ENCODE peak calls at places on chromosomes 6 and 20, in eight cellular contexts. One of them, this sample, is unnamed.

GRCh38 chr20:49747707-49748524 is 34.2 kb upstream of the B4GALT5 start:
- DNase-seq in mesenchymal stem cell: peak
- DNase-seq in NCI-H82: no peak
- DNase-seq in CD4-positive, alpha-beta T cell: no peak
- DNase-seq in AG09319: peak
- DNase-seq in NCI-H2081: no peak
- DNase-seq in hepatic stellate cell: no peak
- DNase-seq in HL-60: no peak
- DNase-seq in this sample: no peak

GRCh38 chr6:1525364-1526038 is 84.2 kb upstream of the FOXC1 start:
- DNase-seq in mesenchymal stem cell: no peak
- DNase-seq in NCI-H82: no peak
- DNase-seq in CD4-positive, alpha-beta T cell: no peak
- DNase-seq in AG09319: no peak
- DNase-seq in NCI-H2081: no peak
- DNase-seq in hepatic stellate cell: no peak
- DNase-seq in HL-60: no peak
- DNase-seq in this sample: no peak

GRCh38 chr20:54028276-54029011 is 42.0 kb downstream of the BCAS1 start:
- DNase-seq in mesenchymal stem cell: no peak
- DNase-seq in NCI-H82: no peak
- DNase-seq in CD4-positive, alpha-beta T cell: no peak
- DNase-seq in AG09319: no peak
- DNase-seq in NCI-H2081: no peak
- DNase-seq in hepatic stellate cell: no peak
- DNase-seq in HL-60: no peak
- DNase-seq in this sample: no peak

GRCh38 chr6:87617405-87617804 is 27.5 kb downstream of the ORC3 start:
- DNase-seq in mesenchymal stem cell: no peak
- DNase-seq in NCI-H82: no peak
- DNase-seq in CD4-positive, alpha-beta T cell: no peak
- DNase-seq in AG09319: no peak
- DNase-seq in NCI-H2081: no peak
- DNase-seq in hepatic stellate cell: no peak
- DNase-seq in HL-60: no peak
- DNase-seq in this sample: no peak

GRCh38 chr6:168376120-168376519 is 56.5 kb upstream of the DACT2 start:
- DNase-seq in mesenchymal stem cell: no peak
- DNase-seq in NCI-H82: no peak
- DNase-seq in CD4-positive, alpha-beta T cell: no peak
- DNase-seq in AG09319: no peak
- DNase-seq in NCI-H2081: peak
- DNase-seq in hepatic stellate cell: no peak
- DNase-seq in HL-60: no peak
- DNase-seq in this sample: no peak

GRCh38 chr6:127999032-127999431 is 98.2 kb upstream of the THEMIS start:
- DNase-seq in mesenchymal stem cell: no peak
- DNase-seq in NCI-H82: no peak
- DNase-seq in CD4-positive, alpha-beta T cell: no peak
- DNase-seq in AG09319: no peak
- DNase-seq in NCI-H2081: no peak
- DNase-seq in hepatic stellate cell: no peak
- DNase-seq in HL-60: no peak
- DNase-seq in this sample: no peak

GRCh38 chr6:157094038-157094437 is 229.3 kb downstream of the TMEM242 start:
- DNase-seq in mesenchymal stem cell: no peak
- DNase-seq in NCI-H82: no peak
- DNase-seq in CD4-positive, alpha-beta T cell: no peak
- DNase-seq in AG09319: no peak
- DNase-seq in NCI-H2081: no peak
- DNase-seq in hepatic stellate cell: no peak
- DNase-seq in HL-60: no peak
- DNase-seq in this sample: no peak

GRCh38 chr6:151209071-151209831 is 30.5 kb upstream of the AKAP12 start:
- DNase-seq in mesenchymal stem cell: peak
- DNase-seq in NCI-H82: peak
- DNase-seq in CD4-positive, alpha-beta T cell: no peak
- DNase-seq in AG09319: no peak
- DNase-seq in NCI-H2081: peak
- DNase-seq in hepatic stellate cell: peak
- DNase-seq in HL-60: no peak
- DNase-seq in this sample: no peak

GRCh38 chr20:17941826-17942196 is 26.8 kb downstream of the SNX5 start:
- DNase-seq in mesenchymal stem cell: no peak
- DNase-seq in NCI-H82: no peak
- DNase-seq in CD4-positive, alpha-beta T cell: no peak
- DNase-seq in AG09319: no peak
- DNase-seq in NCI-H2081: no peak
- DNase-seq in hepatic stellate cell: no peak
- DNase-seq in HL-60: no peak
- DNase-seq in this sample: no peak

GRCh38 chr6:12324096-12324495 is 33.9 kb downstream of the EDN1 start:
- DNase-seq in mesenchymal stem cell: peak
- DNase-seq in NCI-H82: no peak
- DNase-seq in CD4-positive, alpha-beta T cell: no peak
- DNase-seq in AG09319: no peak
- DNase-seq in NCI-H2081: peak
- DNase-seq in hepatic stellate cell: no peak
- DNase-seq in HL-60: no peak
- DNase-seq in this sample: no peak

GRCh38 chr20:17854307-17854903 is 114.2 kb downstream of the SNX5 start:
- DNase-seq in mesenchymal stem cell: peak
- DNase-seq in NCI-H82: peak
- DNase-seq in CD4-positive, alpha-beta T cell: no peak
- DNase-seq in AG09319: no peak
- DNase-seq in NCI-H2081: no peak
- DNase-seq in hepatic stellate cell: peak
- DNase-seq in HL-60: peak
- DNase-seq in this sample: no peak

GRCh38 chr6:164927288-164928040 is 381.9 kb downstream of the C6orf118 start:
- DNase-seq in mesenchymal stem cell: peak
- DNase-seq in NCI-H82: peak
- DNase-seq in CD4-positive, alpha-beta T cell: peak
- DNase-seq in AG09319: peak
- DNase-seq in NCI-H2081: peak
- DNase-seq in hepatic stellate cell: peak
- DNase-seq in HL-60: peak
- DNase-seq in this sample: peak

GRCh38 chr20:461254-462198 is 807 bp downstream of the TBC1D20 start:
- DNase-seq in mesenchymal stem cell: peak
- DNase-seq in NCI-H82: peak
- DNase-seq in CD4-positive, alpha-beta T cell: peak
- DNase-seq in AG09319: no peak
- DNase-seq in NCI-H2081: peak
- DNase-seq in hepatic stellate cell: peak
- DNase-seq in HL-60: peak
- DNase-seq in this sample: no peak

GRCh38 chr6:117483645-117484016 is 1.2 kb downstream of the DCBLD1 start:
- DNase-seq in mesenchymal stem cell: peak
- DNase-seq in NCI-H82: peak
- DNase-seq in CD4-positive, alpha-beta T cell: no peak
- DNase-seq in AG09319: no peak
- DNase-seq in NCI-H2081: peak
- DNase-seq in hepatic stellate cell: peak
- DNase-seq in HL-60: no peak
- DNase-seq in this sample: peak

GRCh38 chr6:56477241-56477640 is 165.4 kb downstream of the DST start:
- DNase-seq in mesenchymal stem cell: no peak
- DNase-seq in NCI-H82: no peak
- DNase-seq in CD4-positive, alpha-beta T cell: no peak
- DNase-seq in AG09319: no peak
- DNase-seq in NCI-H2081: no peak
- DNase-seq in hepatic stellate cell: no peak
- DNase-seq in HL-60: no peak
- DNase-seq in this sample: no peak

GRCh38 chr6:26175428-26176181 is 88.4 kb downstream of the HFE start:
- DNase-seq in mesenchymal stem cell: peak
- DNase-seq in NCI-H82: peak
- DNase-seq in CD4-positive, alpha-beta T cell: no peak
- DNase-seq in AG09319: no peak
- DNase-seq in NCI-H2081: peak
- DNase-seq in hepatic stellate cell: no peak
- DNase-seq in HL-60: peak
- DNase-seq in this sample: peak

GRCh38 chr6:47116616-47117015 is 74.5 kb upstream of the ADGRF1 start:
- DNase-seq in mesenchymal stem cell: no peak
- DNase-seq in NCI-H82: peak
- DNase-seq in CD4-positive, alpha-beta T cell: no peak
- DNase-seq in AG09319: no peak
- DNase-seq in NCI-H2081: no peak
- DNase-seq in hepatic stellate cell: no peak
- DNase-seq in HL-60: no peak
- DNase-seq in this sample: no peak

GRCh38 chr6:14915888-14916832 is 329.7 kb upstream of the JARID2 start:
- DNase-seq in mesenchymal stem cell: no peak
- DNase-seq in NCI-H82: no peak
- DNase-seq in CD4-positive, alpha-beta T cell: no peak
- DNase-seq in AG09319: no peak
- DNase-seq in NCI-H2081: no peak
- DNase-seq in hepatic stellate cell: no peak
- DNase-seq in HL-60: no peak
- DNase-seq in this sample: no peak

GRCh38 chr20:52060794-52061714 is 130.5 kb downstream of the ZFP64 start:
- DNase-seq in mesenchymal stem cell: peak
- DNase-seq in NCI-H82: peak
- DNase-seq in CD4-positive, alpha-beta T cell: no peak
- DNase-seq in AG09319: no peak
- DNase-seq in NCI-H2081: peak
- DNase-seq in hepatic stellate cell: peak
- DNase-seq in HL-60: no peak
- DNase-seq in this sample: no peak

GRCh38 chr20:24605937-24606455 is 136.6 kb downstream of the SYNDIG1 start:
- DNase-seq in mesenchymal stem cell: no peak
- DNase-seq in NCI-H82: no peak
- DNase-seq in CD4-positive, alpha-beta T cell: no peak
- DNase-seq in AG09319: no peak
- DNase-seq in NCI-H2081: no peak
- DNase-seq in hepatic stellate cell: no peak
- DNase-seq in HL-60: no peak
- DNase-seq in this sample: no peak

GRCh38 chr6:168007592-168008338 is 10.3 kb downstream of the KIF25 start:
- DNase-seq in mesenchymal stem cell: peak
- DNase-seq in NCI-H82: no peak
- DNase-seq in CD4-positive, alpha-beta T cell: no peak
- DNase-seq in AG09319: peak
- DNase-seq in NCI-H2081: no peak
- DNase-seq in hepatic stellate cell: peak
- DNase-seq in HL-60: no peak
- DNase-seq in this sample: no peak

GRCh38 chr6:106765496-106765895 is 136.1 kb downstream of the QRSL1 start:
- DNase-seq in mesenchymal stem cell: no peak
- DNase-seq in NCI-H82: no peak
- DNase-seq in CD4-positive, alpha-beta T cell: no peak
- DNase-seq in AG09319: no peak
- DNase-seq in NCI-H2081: no peak
- DNase-seq in hepatic stellate cell: no peak
- DNase-seq in HL-60: no peak
- DNase-seq in this sample: no peak

GRCh38 chr6:81049425-81050042 is 702.9 kb downstream of the TENT5A start:
- DNase-seq in mesenchymal stem cell: peak
- DNase-seq in NCI-H82: no peak
- DNase-seq in CD4-positive, alpha-beta T cell: no peak
- DNase-seq in AG09319: no peak
- DNase-seq in NCI-H2081: no peak
- DNase-seq in hepatic stellate cell: no peak
- DNase-seq in HL-60: no peak
- DNase-seq in this sample: no peak

GRCh38 chr6:145882121-145882531 is 67.5 kb upstream of the FBXO30 start:
- DNase-seq in mesenchymal stem cell: peak
- DNase-seq in NCI-H82: no peak
- DNase-seq in CD4-positive, alpha-beta T cell: no peak
- DNase-seq in AG09319: no peak
- DNase-seq in NCI-H2081: no peak
- DNase-seq in hepatic stellate cell: no peak
- DNase-seq in HL-60: no peak
- DNase-seq in this sample: no peak

This sample was measured in AML-193.